ENCODE peak calls at places on chromosomes 11 and 22, in seven cellular contexts. V, R, O, T, Y, J and D are unnamed samples.

GRCh38 chr11:69006816-69007215 is 6.2 kb downstream of the MRGPRF start:
- DNase-seq in V (no peak), R (peak), O (no peak), T (no peak), Y (no peak), J (no peak), D (no peak)

GRCh38 chr11:86724137-86724536 is 51.7 kb upstream of the ME3 start:
- DNase-seq in V (no peak), R (no peak), O (no peak), T (no peak), Y (no peak), J (no peak), D (no peak)

GRCh38 chr22:19884954-19885751 is 30.5 kb upstream of the GNB1L start:
- DNase-seq in V (no peak), R (no peak), O (no peak), T (no peak), Y (no peak), J (no peak), D (no peak)

GRCh38 chr11:126817096-126817495 is 183.5 kb downstream of the KIRREL3 start:
- DNase-seq in V (no peak), R (no peak), O (peak), T (no peak), Y (peak), J (no peak), D (no peak)

GRCh38 chr11:66864924-66865697 is 8.2 kb downstream of the LRFN4 start:
- DNase-seq in V (no peak), R (no peak), O (no peak), T (no peak), Y (no peak), J (no peak), D (no peak)

GRCh38 chr22:30214703-30215405 is 31.7 kb downstream of the LIF start:
- DNase-seq in V (no peak), R (peak), O (no peak), T (no peak), Y (no peak), J (no peak), D (no peak)

GRCh38 chr11:14642873-14643696 is 519 bp upstream of the PDE3B start:
- DNase-seq in V (peak), R (no peak), O (no peak), T (no peak), Y (no peak), J (no peak), D (no peak)

GRCh38 chr22:36954251-36955014 is 41.0 kb downstream of the CSF2RB start:
- DNase-seq in V (no peak), R (no peak), O (no peak), T (no peak), Y (no peak), J (no peak), D (no peak)

GRCh38 chr11:107752954-107753822 is 41.3 kb upstream of the SLN start:
- DNase-seq in V (no peak), R (no peak), O (no peak), T (no peak), Y (peak), J (peak), D (no peak)

GRCh38 chr11:108672113-108672512 is 7.2 kb downstream of the DDX10 start:
- DNase-seq in V (peak), R (no peak), O (peak), T (no peak), Y (peak), J (no peak), D (no peak)

GRCh38 chr22:37416389-37416788 is 10.9 kb downstream of the ELFN2 start:
- DNase-seq in V (no peak), R (no peak), O (no peak), T (no peak), Y (no peak), J (no peak), D (no peak)

GRCh38 chr11:70496591-70497535 is 98.5 kb downstream of the CTTN start:
- DNase-seq in V (peak), R (no peak), O (no peak), T (no peak), Y (no peak), J (no peak), D (no peak)

GRCh38 chr11:33912405-33913361 is 20.8 kb upstream of the LMO2 start:
- DNase-seq in V (peak), R (no peak), O (peak), T (peak), Y (peak), J (peak), D (no peak)

GRCh38 chr11:58508005-58508404 is at the start of gene OR5B21:
- DNase-seq in V (no peak), R (no peak), O (no peak), T (no peak), Y (no peak), J (no peak), D (no peak)

GRCh38 chr11:62902932-62903331 is 18.2 kb downstream of the CHRM1 start:
- DNase-seq in V (no peak), R (no peak), O (peak), T (no peak), Y (peak), J (no peak), D (no peak)

GRCh38 chr22:49930596-49931412 is 12.4 kb downstream of the CRELD2 start:
- DNase-seq in V (peak), R (peak), O (peak), T (no peak), Y (peak), J (peak), D (no peak)

GRCh38 chr22:38760477-38761201 is 4.8 kb upstream of the SUN2 start:
- DNase-seq in V (no peak), R (no peak), O (peak), T (no peak), Y (peak), J (no peak), D (no peak)

GRCh38 chr11:47099213-47099917 is 77.3 kb downstream of the ARFGAP2 start:
- DNase-seq in V (no peak), R (no peak), O (peak), T (no peak), Y (no peak), J (no peak), D (no peak)

GRCh38 chr11:13669544-13670488 is 1.3 kb downstream of the FAR1 start:
- DNase-seq in V (no peak), R (no peak), O (no peak), T (no peak), Y (peak), J (peak), D (no peak)

GRCh38 chr11:57150454-57150917 is 31.3 kb upstream of the LRRC55 start:
- DNase-seq in V (peak), R (no peak), O (peak), T (no peak), Y (no peak), J (no peak), D (no peak)

GRCh38 chr11:312092-312816 is 1.6 kb upstream of the IFITM1 start:
- DNase-seq in V (no peak), R (no peak), O (no peak), T (no peak), Y (no peak), J (no peak), D (no peak)

GRCh38 chr22:30325724-30326703 is 727 bp downstream of the TBC1D10A start:
- DNase-seq in V (no peak), R (peak), O (no peak), T (no peak), Y (peak), J (peak), D (peak)

GRCh38 chr11:119218141-119218878 is 12.2 kb downstream of the CBL start:
- DNase-seq in V (no peak), R (no peak), O (peak), T (no peak), Y (peak), J (peak), D (no peak)

GRCh38 chr11:65440831-65441499 is 18.4 kb downstream of the NEAT1 start:
- DNase-seq in V (no peak), R (no peak), O (peak), T (no peak), Y (peak), J (peak), D (no peak)

GRCh38 chr22:28048529-28048928 is 129.5 kb upstream of the PITPNB start:
- DNase-seq in V (no peak), R (no peak), O (no peak), T (no peak), Y (no peak), J (no peak), D (no peak)

GRCh38 chr11:65479184-65480145 is 19.4 kb upstream of the MALAT1 start:
- DNase-seq in V (peak), R (peak), O (peak), T (no peak), Y (peak), J (peak), D (peak)

GRCh38 chr11:28223577-28223976 is 115.4 kb downstream of the METTL15 start:
- DNase-seq in V (no peak), R (no peak), O (no peak), T (no peak), Y (no peak), J (no peak), D (no peak)

GRCh38 chr22:22773427-22773826 is 114.2 kb upstream of the IGLL5 start:
- DNase-seq in V (no peak), R (no peak), O (no peak), T (no peak), Y (no peak), J (no peak), D (no peak)

GRCh38 chr11:119347242-119347641 is 737 bp upstream of the MFRP start:
- DNase-seq in V (no peak), R (no peak), O (no peak), T (no peak), Y (no peak), J (peak), D (no peak)

DNA sequence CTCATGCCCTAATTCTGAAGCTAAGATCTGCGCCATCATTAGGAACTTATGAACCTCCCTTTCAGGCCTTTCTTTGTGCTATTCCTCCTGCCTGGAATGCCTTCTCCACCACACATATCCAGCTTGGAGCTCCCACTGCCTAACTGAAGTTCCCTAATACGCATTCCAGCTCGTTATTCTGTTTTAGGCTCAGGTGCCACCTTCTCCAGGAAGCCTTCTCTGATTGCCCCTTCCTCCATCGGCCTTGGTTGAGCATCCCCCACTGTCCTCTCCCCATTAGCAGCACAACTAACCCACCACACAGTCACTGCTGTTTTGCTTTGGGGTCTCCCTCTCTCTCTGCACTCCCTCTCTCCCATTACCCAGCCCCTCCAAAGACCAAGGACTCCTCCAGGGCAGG is 5.2 kb downstream of the CRYBB1 start:
- DNase-seq in V (no peak), R (no peak), O (no peak), T (no peak), Y (no peak), J (no peak), D (no peak)
- H3K23ac ChIP-seq in V (no peak), R (no peak), O (no peak), T (no peak), Y (no peak), J (peak), D (no peak)

GRCh38 chr11:122882809-122883681 is 486 bp downstream of the JHY start:
- DNase-seq in V (peak), R (peak), O (peak), T (peak), Y (peak), J (peak), D (peak)
- H3K23ac ChIP-seq in V (no peak), R (no peak), O (peak), T (peak), Y (no peak), J (no peak), D (no peak)

DNA sequence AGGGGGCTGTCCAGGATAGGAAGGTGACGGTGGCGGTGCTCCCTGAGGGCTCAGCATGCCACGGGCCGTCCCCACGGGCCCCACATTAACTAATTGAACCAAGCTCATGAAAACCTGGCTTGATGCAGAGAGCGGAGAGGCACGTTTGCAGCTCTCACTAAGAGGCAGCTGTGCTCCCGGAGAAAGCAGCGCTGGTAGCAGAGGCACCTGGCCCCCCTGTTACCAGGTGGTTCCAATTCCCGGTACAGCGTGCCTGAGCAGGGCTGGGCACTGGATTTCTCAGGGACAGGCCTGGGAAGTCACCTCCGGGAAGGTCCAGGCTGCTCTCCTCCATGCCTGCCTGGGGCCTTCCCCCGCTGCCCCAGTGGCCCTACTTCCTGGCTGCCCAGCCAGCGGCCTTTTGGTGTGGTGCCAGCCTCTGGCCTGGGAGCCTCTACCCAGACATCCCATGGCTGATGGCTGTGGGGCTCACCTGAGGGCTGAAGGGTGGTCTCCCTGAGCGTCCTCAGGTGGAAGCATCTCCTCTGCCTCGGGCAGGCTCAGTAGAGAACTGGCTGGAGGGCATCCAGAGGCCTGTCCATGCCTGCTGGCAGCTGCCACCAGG is 1.2 kb downstream of the KCNQ1 start:
- DNase-seq in V (no peak), R (no peak), O (no peak), T (no peak), Y (no peak), J (no peak), D (no peak)
- H3K23ac ChIP-seq in V (no peak), R (no peak), O (no peak), T (no peak), Y (no peak), J (no peak), D (no peak)

GRCh38 chr22:46769706-46770105 is 7.3 kb downstream of the TBC1D22A start:
- DNase-seq in V (no peak), R (no peak), O (no peak), T (no peak), Y (no peak), J (no peak), D (no peak)

GRCh38 chr22:46770726-46771125 is 8.3 kb downstream of the TBC1D22A start:
- DNase-seq in V (no peak), R (no peak), O (no peak), T (no peak), Y (no peak), J (peak), D (no peak)

GRCh38 chr22:46767249-46767985 is 5.0 kb downstream of the TBC1D22A start:
- DNase-seq in V (no peak), R (no peak), O (no peak), T (no peak), Y (no peak), J (no peak), D (no peak)

GRCh38 chr22:46770151-46770641 is 7.7 kb downstream of the TBC1D22A start:
- DNase-seq in V (no peak), R (no peak), O (no peak), T (no peak), Y (no peak), J (peak), D (no peak)

GRCh38 chr22:46769191-46769675 is 6.8 kb downstream of the TBC1D22A start:
- DNase-seq in V (no peak), R (no peak), O (no peak), T (no peak), Y (no peak), J (no peak), D (no peak)
- H3K23ac ChIP-seq in V (no peak), R (no peak), O (no peak), T (no peak), Y (no peak), J (no peak), D (no peak)

GRCh38 chr11:74980627-74981026 is 8.1 kb upstream of the NEU3 start:
- DNase-seq in V (no peak), R (no peak), O (no peak), T (no peak), Y (no peak), J (no peak), D (no peak)

GRCh38 chr11:74984730-74985129 is 4.0 kb upstream of the NEU3 start:
- DNase-seq in V (no peak), R (no peak), O (no peak), T (no peak), Y (no peak), J (no peak), D (no peak)

GRCh38 chr11:74988541-74989268 is at the start of gene NEU3:
- DNase-seq in V (peak), R (peak), O (peak), T (peak), Y (peak), J (peak), D (peak)

GRCh38 chr11:74981888-74982287 is 6.8 kb upstream of the NEU3 start:
- DNase-seq in V (no peak), R (no peak), O (no peak), T (no peak), Y (no peak), J (no peak), D (no peak)

GRCh38 chr11:74984070-74984469 is 4.7 kb upstream of the NEU3 start:
- DNase-seq in V (no peak), R (no peak), O (no peak), T (no peak), Y (no peak), J (peak), D (no peak)
- H3K23ac ChIP-seq in V (no peak), R (no peak), O (no peak), T (no peak), Y (no peak), J (no peak), D (no peak)

DNA sequence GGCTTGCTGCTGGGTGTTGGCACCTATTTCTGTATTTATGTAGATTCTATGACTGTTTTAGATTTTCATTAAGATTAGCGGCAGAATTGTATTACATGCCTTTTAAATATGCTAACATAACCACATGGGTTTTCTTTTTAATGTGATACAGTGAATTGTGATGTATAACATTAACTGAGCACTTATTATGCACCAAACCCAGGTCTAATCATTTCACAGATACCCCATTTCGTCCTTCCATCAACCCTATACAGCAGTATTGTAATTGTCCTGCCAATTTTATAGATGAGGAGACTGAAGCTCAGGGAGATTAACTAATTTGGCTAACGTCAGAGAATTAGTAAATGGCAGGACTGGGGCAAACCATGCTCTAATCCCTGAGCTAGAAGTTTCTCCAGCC is 38.4 kb downstream of the PACSIN2 start:
- DNase-seq in V (no peak), R (no peak), O (no peak), T (no peak), Y (no peak), J (no peak), D (no peak)
- H3K23ac ChIP-seq in V (no peak), R (no peak), O (no peak), T (no peak), Y (no peak), J (no peak), D (no peak)

GRCh38 chr11:124716596-124716995 is 23.1 kb upstream of the NRGN start:
- DNase-seq in V (no peak), R (no peak), O (peak), T (no peak), Y (no peak), J (peak), D (no peak)
- H3K23ac ChIP-seq in V (no peak), R (no peak), O (no peak), T (no peak), Y (no peak), J (no peak), D (no peak)